ENCODE peak calls at places on chromosome X, in five cellular contexts. V is left ventricle myocardium inferior, Y is glutamatergic neuron, P is WTC11, X is natural killer cell. K is an unnamed sample.

GRCh38 chrX:119040432-119040831 is 32.4 kb upstream of the CT47C1 start:
- DNase-seq in V (no peak), Y (no peak), P (no peak), X (no peak), K (no peak)

GRCh38 chrX:85964744-85965143 is 82.6 kb downstream of the CHM start:
- DNase-seq in V (no peak), Y (no peak), P (no peak), X (no peak), K (no peak)

GRCh38 chrX:48579259-48579658 is 5.0 kb downstream of the RBM3 start:
- DNase-seq in V (no peak), Y (no peak), P (no peak), X (no peak), K (no peak)

GRCh38 chrX:96685205-96686099 is 810 bp downstream of the DIAPH2 start:
- DNase-seq in V (peak), Y (peak), P (peak), X (peak), K (peak)

GRCh38 chrX:71911023-71911730 is 532 bp downstream of the NHSL2 start:
- DNase-seq in V (peak), Y (peak), P (peak), X (peak), K (peak)

GRCh38 chrX:105221374-105221773 is 880 bp upstream of the TEX13A start:
- DNase-seq in V (no peak), Y (no peak), P (no peak), X (no peak), K (no peak)

GRCh38 chrX:7891928-7892327 is 35.3 kb downstream of the PNPLA4 start:
- DNase-seq in V (no peak), Y (no peak), P (no peak), X (no peak), K (no peak)

GRCh38 chrX:38837389-38837788 is 36.1 kb downstream of the MID1IP1 start:
- DNase-seq in V (no peak), Y (no peak), P (no peak), X (no peak), K (no peak)

GRCh38 chrX:110304884-110305283 is 13.0 kb downstream of the AMMECR1 start:
- DNase-seq in V (no peak), Y (no peak), P (no peak), X (no peak), K (no peak)

GRCh38 chrX:34915463-34916225 is 27.0 kb upstream of the FAM47B start:
- DNase-seq in V (no peak), Y (no peak), P (no peak), X (no peak), K (no peak)

GRCh38 chrX:34918091-34918736 is 24.4 kb upstream of the FAM47B start:
- DNase-seq in V (no peak), Y (no peak), P (no peak), X (no peak), K (no peak)

GRCh38 chrX:34917146-34917545 is 25.4 kb upstream of the FAM47B start:
- DNase-seq in V (no peak), Y (no peak), P (no peak), X (no peak), K (no peak)

GRCh38 chrX:34918856-34919255 is 23.7 kb upstream of the FAM47B start:
- DNase-seq in V (no peak), Y (no peak), P (peak), X (no peak), K (no peak)
- TF ChIP-seq CTCF in V (peak), Y (peak), P (no peak), X (no peak), K (peak)

GRCh38 chrX:125646195-125646594 is 326.5 kb downstream of the TEX13C start:
- DNase-seq in V (no peak), Y (peak), P (peak), X (no peak), K (no peak)
- TF ChIP-seq CTCF in V (no peak), Y (peak), P (peak), X (no peak), K (peak)

GRCh38 chrX:80282535-80282934 is 137.7 kb upstream of the TENT5D start:
- DNase-seq in V (no peak), Y (no peak), P (no peak), X (no peak), K (no peak)
- TF ChIP-seq CTCF in V (no peak), Y (peak), P (no peak), X (no peak), K (peak)

DNA sequence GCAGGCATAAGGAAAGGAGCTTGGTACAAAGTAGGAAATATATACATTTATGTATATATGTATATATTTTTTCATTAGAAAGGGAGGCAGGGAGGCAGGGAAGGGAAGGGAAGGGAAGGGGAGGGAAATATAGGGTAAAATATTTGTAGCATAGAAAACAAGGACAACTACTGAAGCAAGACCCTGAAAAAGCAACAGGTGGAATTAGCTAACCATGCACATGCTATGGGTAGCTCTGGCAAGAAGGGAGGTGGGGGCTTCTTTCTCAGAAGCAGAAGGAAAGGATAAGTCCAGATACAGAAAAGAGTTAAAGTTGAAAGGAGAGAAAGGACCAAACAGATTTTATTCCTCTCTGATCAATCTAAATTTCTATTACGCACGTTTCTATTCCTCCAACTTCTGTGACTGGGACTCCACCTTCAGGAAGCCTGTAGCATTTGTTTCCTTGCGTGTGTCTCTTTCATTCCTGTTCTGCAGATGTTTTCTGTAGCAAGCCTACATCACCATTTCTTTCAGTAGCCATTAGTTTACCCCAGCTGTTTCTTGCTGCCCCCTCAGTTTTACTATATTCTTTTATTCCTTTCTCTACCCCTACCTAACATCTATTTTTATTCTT is 82.9 kb downstream of the OR13H1 start:
- DNase-seq in V (no peak), Y (no peak), P (no peak), X (no peak), K (no peak)
- TF ChIP-seq CTCF in V (no peak), Y (no peak), P (no peak), X (no peak), K (peak)

GRCh38 chrX:51456246-51456645 is 40.1 kb downstream of the NUDT11 start:
- DNase-seq in V (no peak), Y (no peak), P (peak), X (no peak), K (no peak)

GRCh38 chrX:51463322-51463721 is 33.1 kb downstream of the NUDT11 start:
- DNase-seq in V (no peak), Y (no peak), P (no peak), X (no peak), K (no peak)

GRCh38 chrX:51456814-51457213 is 39.6 kb downstream of the NUDT11 start:
- DNase-seq in V (no peak), Y (no peak), P (no peak), X (no peak), K (no peak)

GRCh38 chrX:51461053-51462050 is 35.0 kb downstream of the NUDT11 start:
- DNase-seq in V (no peak), Y (peak), P (peak), X (no peak), K (no peak)

DNA sequence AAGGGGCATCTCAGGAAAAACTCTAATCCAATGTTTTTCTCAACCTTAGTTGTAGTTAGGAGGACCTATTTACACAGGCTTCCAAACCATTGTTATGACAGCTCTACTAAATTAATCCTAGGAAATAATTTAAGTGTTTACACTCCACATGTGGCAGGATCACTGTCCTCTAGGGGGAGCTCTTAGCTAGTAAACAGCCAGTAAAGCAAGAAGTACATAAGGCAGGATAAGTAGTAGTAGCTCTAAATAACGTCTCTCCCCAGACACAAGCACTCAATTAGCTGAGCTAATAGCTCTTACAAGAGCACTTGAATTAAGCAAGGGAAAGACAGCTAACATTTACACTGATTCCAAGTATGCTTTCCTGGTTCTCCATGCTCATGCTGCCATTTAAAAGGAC is 37.3 kb downstream of the NUDT11 start:
- DNase-seq in V (no peak), Y (no peak), P (peak), X (no peak), K (no peak)
- TF ChIP-seq CTCF in V (peak), Y (peak), P (peak), X (no peak), K (peak)

DNA sequence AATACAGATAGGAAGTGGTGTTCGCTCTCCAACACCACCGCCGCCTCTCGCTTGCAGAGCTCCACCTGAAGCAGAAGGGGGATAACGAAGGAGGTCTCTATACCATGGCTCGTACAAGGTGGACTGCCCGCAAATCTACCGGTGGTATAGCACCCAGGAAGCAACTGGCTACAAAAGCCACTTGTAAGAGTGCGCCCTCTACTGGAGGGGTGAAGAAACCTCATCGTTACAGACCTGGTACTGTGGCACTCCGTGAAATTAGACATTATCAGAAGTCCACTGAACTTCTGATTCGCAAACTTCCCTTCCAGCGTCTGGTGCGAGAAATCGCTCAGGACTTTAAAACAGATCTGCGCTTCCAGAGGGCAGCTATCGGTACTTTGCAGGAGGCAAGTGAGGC is 5.2 kb upstream of the BMP15 start:
- DNase-seq in V (no peak), Y (no peak), P (peak), X (no peak), K (no peak)
- TF ChIP-seq CTCF in V (peak), Y (peak), P (peak), X (no peak), K (peak)

GRCh38 chrX:154384284-154384892 is 5.3 kb downstream of the EMD start:
- DNase-seq in V (no peak), Y (no peak), P (no peak), X (no peak), K (no peak)
- TF ChIP-seq CTCF in V (peak), Y (no peak), P (no peak), X (no peak), K (peak)

GRCh38 chrX:102714994-102715393 is 2.7 kb downstream of the GPRASP2 start:
- DNase-seq in V (no peak), Y (no peak), P (peak), X (no peak), K (no peak)
- TF ChIP-seq CTCF in V (no peak), Y (no peak), P (no peak), X (no peak), K (no peak)

GRCh38 chrX:129249563-129249962 is 273.7 kb downstream of the SMARCA1 start:
- DNase-seq in V (no peak), Y (no peak), P (no peak), X (no peak), K (no peak)

DNA sequence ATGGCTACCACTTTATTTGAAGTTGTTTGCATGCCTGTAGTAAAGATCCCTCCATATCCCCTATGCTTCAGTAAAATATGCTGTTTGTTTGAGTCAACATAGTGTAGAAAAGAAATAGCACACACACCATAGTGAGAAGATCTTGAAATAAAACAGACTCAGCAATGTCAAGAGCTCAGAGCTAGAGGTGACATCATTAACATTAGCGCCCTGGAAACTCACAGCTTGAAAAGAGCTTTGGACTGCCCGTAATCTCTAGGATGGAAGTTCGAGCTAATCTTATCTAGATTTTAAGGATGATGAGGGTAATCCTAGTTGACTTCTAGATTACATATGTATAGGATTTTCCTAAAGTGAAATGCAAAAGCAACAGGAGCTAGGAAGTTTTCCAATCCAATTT is 275.6 kb downstream of the SMARCA1 start:
- DNase-seq in V (no peak), Y (no peak), P (no peak), X (no peak), K (no peak)
- TF ChIP-seq CTCF in V (no peak), Y (no peak), P (no peak), X (no peak), K (no peak)

K was measured in progenitor cell of endocrine pancreas.